ENCODE peak calls at places on chromosome 22, in ten cellular contexts. N is stimulated activated CD4-positive, alpha-beta T cell treated with anti-CD3 and anti-CD28 coated beads, Interleukin-15, amount 100 ng/mL, for 24 hours; V is CD8-positive, alpha-beta T cell; O is H4; B is substantia nigra; U is KG1; Z is left ventricle myocardium inferior; T is RCC 7860; R is stimulated activated CD8-positive, alpha-beta memory T cell treated with anti-CD3 and anti-CD28 coated beads, Interleukin-2, amount 100 ng/mL, for 48 hours; Q is adrenal gland. M is an unnamed sample.

GRCh38 chr22:36613958-36614357 is 85.0 kb upstream of the EIF3D start:
- DNase-seq in Q (no peak), O (no peak), N (no peak), R (no peak), T (no peak), Z (no peak), V (no peak), B (no peak), U (no peak), M (no peak)

GRCh38 chr22:35409783-35410662 is 10.1 kb downstream of the MCM5 start:
- DNase-seq in N (no peak), R (no peak), V (peak), B (peak), U (peak), Z (no peak), T (no peak), Q (no peak), O (no peak), M (peak)

GRCh38 chr22:44278234-44279058 is 34.3 kb downstream of the SHISAL1 start:
- DNase-seq in B (no peak), Q (no peak), V (no peak), U (no peak), N (no peak), O (no peak), T (no peak), Z (no peak), R (no peak), M (no peak)

GRCh38 chr22:27318516-27318915 is 483.0 kb downstream of the MN1 start:
- DNase-seq in Z (peak), V (no peak), N (no peak), B (no peak), T (peak), U (no peak), O (peak), Q (no peak), R (no peak), M (no peak)

GRCh38 chr22:23896166-23896522 is 2.0 kb downstream of the MIF start:
- DNase-seq in B (no peak), T (no peak), Q (no peak), N (no peak), R (no peak), V (no peak), O (no peak), U (no peak), Z (no peak), M (no peak)

GRCh38 chr22:45968751-45969413 is 8.1 kb downstream of the WNT7B start:
- DNase-seq in O (peak), U (no peak), T (peak), Z (no peak), B (no peak), R (no peak), Q (no peak), N (peak), V (no peak), M (no peak)

GRCh38 chr22:27857441-27857840 is 55.9 kb upstream of the MN1 start:
- DNase-seq in R (no peak), V (no peak), Z (no peak), U (no peak), O (no peak), B (no peak), N (no peak), T (no peak), Q (no peak), M (no peak)

GRCh38 chr22:45867118-45867905 is 109.7 kb downstream of the WNT7B start:
- DNase-seq in Q (peak), O (no peak), T (no peak), U (no peak), N (no peak), B (no peak), Z (no peak), R (no peak), V (peak), M (peak)

GRCh38 chr22:48240165-48240934 is 1477.9 kb downstream of the TBC1D22A start:
- DNase-seq in Z (no peak), U (no peak), T (no peak), Q (no peak), V (no peak), B (no peak), O (no peak), R (no peak), N (no peak), M (no peak)

GRCh38 chr22:24486501-24486921 is 8.6 kb upstream of the UPB1 start:
- DNase-seq in Q (no peak), O (no peak), Z (no peak), T (peak), B (no peak), R (no peak), V (no peak), N (peak), U (no peak), M (peak)

GRCh38 chr22:40024201-40025061 is 29.7 kb downstream of the FAM83F start:
- DNase-seq in Q (peak), O (peak), Z (peak), V (peak), B (peak), U (no peak), T (peak), N (peak), R (peak), M (peak)

GRCh38 chr22:39068033-39068785 is 8.9 kb upstream of the APOBEC3G start:
- DNase-seq in Q (no peak), O (no peak), T (no peak), R (no peak), Z (no peak), U (no peak), B (no peak), N (no peak), V (no peak), M (no peak)

GRCh38 chr22:20741634-20742581 is 32.0 kb upstream of the SERPIND1 start:
- DNase-seq in B (no peak), R (no peak), N (peak), O (no peak), T (peak), Z (no peak), Q (no peak), V (peak), U (peak), M (peak)

GRCh38 chr22:23498811-23499798 is 81.0 kb downstream of the IGLL1 start:
- DNase-seq in U (no peak), T (no peak), N (no peak), B (no peak), Z (no peak), Q (no peak), V (no peak), R (no peak), O (no peak), M (peak)

GRCh38 chr22:30015229-30015797 is 65.0 kb upstream of the HORMAD2 start:
- DNase-seq in U (no peak), Z (no peak), T (no peak), V (no peak), B (no peak), Q (no peak), R (no peak), N (no peak), O (no peak), M (no peak)

GRCh38 chr22:49969751-49970527 is 9.4 kb downstream of the PIM3 start:
- DNase-seq in O (no peak), U (no peak), R (no peak), Z (peak), V (no peak), Q (peak), N (no peak), B (no peak), T (no peak), M (no peak)

GRCh38 chr22:44382461-44383038 is 69.8 kb upstream of the SHISAL1 start:
- DNase-seq in T (no peak), R (no peak), Q (peak), B (no peak), N (no peak), U (no peak), O (no peak), Z (no peak), V (no peak), M (no peak)

GRCh38 chr22:36149464-36149863 is 11.1 kb downstream of the APOL3 start:
- DNase-seq in U (no peak), T (no peak), O (no peak), Q (no peak), R (no peak), Z (no peak), B (no peak), V (no peak), N (no peak), M (no peak)

GRCh38 chr22:48744283-48744641 is 1083.4 kb downstream of the BRD1 start:
- DNase-seq in N (no peak), O (no peak), B (no peak), Z (no peak), R (no peak), T (no peak), Q (no peak), U (no peak), V (peak), M (no peak)

GRCh38 chr22:29509298-29509697 is 29.3 kb downstream of the NEFH start:
- DNase-seq in V (no peak), Q (no peak), U (no peak), Z (no peak), N (no peak), R (no peak), T (no peak), O (no peak), B (no peak), M (no peak)

GRCh38 chr22:35350539-35351503 is 30.1 kb upstream of the HMOX1 start:
- DNase-seq in Q (peak), V (peak), B (peak), R (peak), U (peak), N (peak), Z (peak), T (peak), O (peak), M (peak)

GRCh38 chr22:19419464-19420178 is 11.9 kb downstream of the HIRA start:
- DNase-seq in Q (no peak), V (peak), U (no peak), N (peak), O (no peak), B (no peak), T (no peak), R (no peak), Z (no peak), M (peak)

GRCh38 chr22:22422629-22423112 is 85.9 kb downstream of the ZNF280B start:
- DNase-seq in O (peak), R (peak), U (peak), T (peak), N (peak), Z (peak), Q (peak), V (peak), B (peak), M (peak)

GRCh38 chr22:50303515-50303847 is 4.0 kb downstream of the PLXNB2 start:
- DNase-seq in Q (no peak), V (no peak), Z (no peak), T (no peak), N (no peak), U (no peak), O (no peak), R (no peak), B (no peak), M (no peak)

GRCh38 chr22:44698531-44699421 is 3.2 kb upstream of the PRR5 start:
- DNase-seq in U (no peak), N (no peak), T (peak), B (no peak), O (peak), V (no peak), R (no peak), Z (no peak), Q (no peak), M (no peak)

GRCh38 chr22:40202225-40202944 is 24.7 kb downstream of the TNRC6B start:
- DNase-seq in B (no peak), V (no peak), T (no peak), O (no peak), U (no peak), R (no peak), N (no peak), Q (no peak), Z (no peak), M (no peak)

GRCh38 chr22:39297490-39298193 is 21.8 kb downstream of the RPL3 start:
- DNase-seq in T (no peak), O (peak), U (no peak), R (no peak), Z (no peak), N (no peak), Q (no peak), B (no peak), V (no peak), M (no peak)

GRCh38 chr22:28279888-28280287 is 360.8 kb upstream of the PITPNB start:
- DNase-seq in Q (no peak), V (no peak), U (no peak), B (no peak), T (no peak), N (no peak), O (no peak), R (no peak), Z (no peak), M (no peak)

GRCh38 chr22:33111491-33111890 is 53.3 kb upstream of the SYN3 start:
- DNase-seq in V (no peak), U (no peak), R (no peak), Z (no peak), T (no peak), Q (no peak), O (no peak), N (no peak), B (no peak), M (no peak)

GRCh38 chr22:23166841-23167610 is 13.3 kb upstream of the BCR start:
- DNase-seq in B (no peak), T (no peak), R (no peak), Q (no peak), V (no peak), O (no peak), U (no peak), Z (no peak), N (no peak), M (no peak)

M was measured in GM13976.